ENCODE peak calls at places on chromosomes 5 and 9, in five cellular contexts. One of them, this sample, is unnamed.

GRCh38 chr5:8094304-8094703 is 225.4 kb downstream of the MTRR start:
- DNase-seq in ovary: no peak
- DNase-seq in NCI-H1436: no peak
- DNase-seq in natural killer cell: no peak
- DNase-seq in progenitor cell of endocrine pancreas: no peak
- DNase-seq in this sample: no peak

GRCh38 chr5:132026516-132027008 is 15.1 kb upstream of the ACSL6 start:
- DNase-seq in ovary: no peak
- DNase-seq in NCI-H1436: no peak
- DNase-seq in natural killer cell: peak; percentile 53
- DNase-seq in progenitor cell of endocrine pancreas: no peak
- DNase-seq in this sample: no peak

GRCh38 chr9:98836206-98836605 is 28.7 kb downstream of the GALNT12 start:
- DNase-seq in ovary: no peak
- DNase-seq in NCI-H1436: no peak
- DNase-seq in natural killer cell: no peak
- DNase-seq in progenitor cell of endocrine pancreas: no peak
- DNase-seq in this sample: no peak

GRCh38 chr9:13769641-13770040 is 490.1 kb upstream of the MPDZ start:
- DNase-seq in ovary: no peak
- DNase-seq in NCI-H1436: no peak
- DNase-seq in natural killer cell: no peak
- DNase-seq in progenitor cell of endocrine pancreas: no peak
- DNase-seq in this sample: no peak

GRCh38 chr5:116442095-116442534 is 132.5 kb downstream of the SEMA6A start:
- DNase-seq in ovary: no peak
- DNase-seq in NCI-H1436: no peak
- DNase-seq in natural killer cell: no peak
- DNase-seq in progenitor cell of endocrine pancreas: no peak
- DNase-seq in this sample: no peak

GRCh38 chr9:78261403-78262001 is 25.6 kb downstream of the CEP78 start:
- DNase-seq in ovary: no peak
- DNase-seq in NCI-H1436: no peak
- DNase-seq in natural killer cell: no peak
- DNase-seq in progenitor cell of endocrine pancreas: no peak
- DNase-seq in this sample: peak; percentile 47

GRCh38 chr5:68215888-68216736 is 556 bp downstream of the PIK3R1 start:
- DNase-seq in ovary: peak; percentile 54
- DNase-seq in NCI-H1436: peak; percentile 34
- DNase-seq in natural killer cell: peak; percentile 60
- DNase-seq in progenitor cell of endocrine pancreas: peak; percentile 37
- DNase-seq in this sample: peak; percentile 33

GRCh38 chr5:178375348-178375747 is 142.7 kb upstream of the PHYKPL start:
- DNase-seq in ovary: no peak
- DNase-seq in NCI-H1436: no peak
- DNase-seq in natural killer cell: no peak
- DNase-seq in progenitor cell of endocrine pancreas: no peak
- DNase-seq in this sample: no peak

GRCh38 chr5:74013222-74013621 is 387.2 kb downstream of the ARHGEF28 start:
- DNase-seq in ovary: no peak
- DNase-seq in NCI-H1436: peak; percentile 35
- DNase-seq in natural killer cell: no peak
- DNase-seq in progenitor cell of endocrine pancreas: no peak
- DNase-seq in this sample: no peak

GRCh38 chr5:65072836-65073620 is 304.3 kb downstream of the CWC27 start:
- DNase-seq in ovary: no peak
- DNase-seq in NCI-H1436: no peak
- DNase-seq in natural killer cell: no peak
- DNase-seq in progenitor cell of endocrine pancreas: no peak
- DNase-seq in this sample: peak; percentile 5

GRCh38 chr9:35611230-35611797 is 6.3 kb downstream of the TESK1 start:
- DNase-seq in ovary: peak; percentile 51
- DNase-seq in NCI-H1436: peak; percentile 9
- DNase-seq in natural killer cell: peak; percentile 39
- DNase-seq in progenitor cell of endocrine pancreas: no peak
- DNase-seq in this sample: no peak

GRCh38 chr5:16894236-16895057 is 41.6 kb downstream of the MYO10 start:
- DNase-seq in ovary: no peak
- DNase-seq in NCI-H1436: no peak
- DNase-seq in natural killer cell: no peak
- DNase-seq in progenitor cell of endocrine pancreas: no peak
- DNase-seq in this sample: peak; percentile 97

GRCh38 chr5:135025730-135026644 is 8.0 kb downstream of the PITX1 start:
- DNase-seq in ovary: no peak
- DNase-seq in NCI-H1436: no peak
- DNase-seq in natural killer cell: no peak
- DNase-seq in progenitor cell of endocrine pancreas: no peak
- DNase-seq in this sample: no peak

GRCh38 chr9:95003694-95004451 is 277.4 kb downstream of the AOPEP start:
- DNase-seq in ovary: peak; percentile 73
- DNase-seq in NCI-H1436: no peak
- DNase-seq in natural killer cell: no peak
- DNase-seq in progenitor cell of endocrine pancreas: no peak
- DNase-seq in this sample: no peak

GRCh38 chr5:108801301-108801700 is 53.6 kb downstream of the FER start:
- DNase-seq in ovary: no peak
- DNase-seq in NCI-H1436: no peak
- DNase-seq in natural killer cell: no peak
- DNase-seq in progenitor cell of endocrine pancreas: no peak
- DNase-seq in this sample: no peak

GRCh38 chr5:159337291-159337974 is 7.1 kb upstream of the IL12B start:
- DNase-seq in ovary: no peak
- DNase-seq in NCI-H1436: no peak
- DNase-seq in natural killer cell: no peak
- DNase-seq in progenitor cell of endocrine pancreas: no peak
- DNase-seq in this sample: no peak

GRCh38 chr5:135186662-135187522 is 152.9 kb upstream of the PITX1 start:
- DNase-seq in ovary: no peak
- DNase-seq in NCI-H1436: no peak
- DNase-seq in natural killer cell: no peak
- DNase-seq in progenitor cell of endocrine pancreas: no peak
- DNase-seq in this sample: no peak

GRCh38 chr9:36911037-36911436 is 123.0 kb downstream of the PAX5 start:
- DNase-seq in ovary: no peak
- DNase-seq in NCI-H1436: no peak
- DNase-seq in natural killer cell: no peak
- DNase-seq in progenitor cell of endocrine pancreas: no peak
- DNase-seq in this sample: no peak

GRCh38 chr9:126754436-126755324 is 50.2 kb upstream of the ZBTB43 start:
- DNase-seq in ovary: no peak
- DNase-seq in NCI-H1436: no peak
- DNase-seq in natural killer cell: no peak
- DNase-seq in progenitor cell of endocrine pancreas: no peak
- DNase-seq in this sample: no peak

GRCh38 chr5:38968665-38969064 is 105.5 kb downstream of the RICTOR start:
- DNase-seq in ovary: no peak
- DNase-seq in NCI-H1436: no peak
- DNase-seq in natural killer cell: no peak
- DNase-seq in progenitor cell of endocrine pancreas: no peak
- DNase-seq in this sample: no peak

GRCh38 chr9:114000671-114001409 is 77.3 kb downstream of the AMBP start:
- DNase-seq in ovary: peak; percentile 4
- DNase-seq in NCI-H1436: no peak
- DNase-seq in natural killer cell: peak; percentile 9
- DNase-seq in progenitor cell of endocrine pancreas: peak; percentile 5
- DNase-seq in this sample: no peak

GRCh38 chr5:74185599-74185998 is 454.9 kb downstream of the ENC1 start:
- DNase-seq in ovary: no peak
- DNase-seq in NCI-H1436: no peak
- DNase-seq in natural killer cell: no peak
- DNase-seq in progenitor cell of endocrine pancreas: no peak
- DNase-seq in this sample: no peak

GRCh38 chr9:7368410-7369292 is 430.9 kb downstream of the DMAC1 start:
- DNase-seq in ovary: no peak
- DNase-seq in NCI-H1436: no peak
- DNase-seq in natural killer cell: no peak
- DNase-seq in progenitor cell of endocrine pancreas: no peak
- DNase-seq in this sample: no peak

GRCh38 chr5:151213803-151214613 is 9.9 kb downstream of the CCDC69 start:
- DNase-seq in ovary: peak; percentile 79
- DNase-seq in NCI-H1436: no peak
- DNase-seq in natural killer cell: peak; percentile 77
- DNase-seq in progenitor cell of endocrine pancreas: no peak
- DNase-seq in this sample: no peak

GRCh38 chr9:105500108-105500766 is 52.4 kb downstream of the FSD1L start:
- DNase-seq in ovary: no peak
- DNase-seq in NCI-H1436: no peak
- DNase-seq in natural killer cell: no peak
- DNase-seq in progenitor cell of endocrine pancreas: no peak
- DNase-seq in this sample: no peak

GRCh38 chr5:120527251-120527650 is 63.2 kb downstream of the PRR16 start:
- DNase-seq in ovary: no peak
- DNase-seq in NCI-H1436: no peak
- DNase-seq in natural killer cell: no peak
- DNase-seq in progenitor cell of endocrine pancreas: no peak
- DNase-seq in this sample: no peak

GRCh38 chr9:97367729-97368128 is 44.2 kb upstream of the TDRD7 start:
- DNase-seq in ovary: no peak
- DNase-seq in NCI-H1436: no peak
- DNase-seq in natural killer cell: no peak
- DNase-seq in progenitor cell of endocrine pancreas: no peak
- DNase-seq in this sample: no peak

GRCh38 chr5:123950701-123951100 is 438.7 kb downstream of the CSNK1G3 start:
- DNase-seq in ovary: no peak
- DNase-seq in NCI-H1436: no peak
- DNase-seq in natural killer cell: no peak
- DNase-seq in progenitor cell of endocrine pancreas: no peak
- DNase-seq in this sample: no peak

GRCh38 chr9:764105-764524 is 77.4 kb upstream of the DMRT1 start:
- DNase-seq in ovary: peak; percentile 71
- DNase-seq in NCI-H1436: peak; percentile 61
- DNase-seq in natural killer cell: no peak
- DNase-seq in progenitor cell of endocrine pancreas: peak; percentile 40
- DNase-seq in this sample: peak; percentile 63

GRCh38 chr5:32233696-32234447 is 59.8 kb upstream of the GOLPH3 start:
- DNase-seq in ovary: peak; percentile 56
- DNase-seq in NCI-H1436: no peak
- DNase-seq in natural killer cell: no peak
- DNase-seq in progenitor cell of endocrine pancreas: no peak
- DNase-seq in this sample: no peak

GRCh38 chr9:114499528-114499927 is 5.7 kb downstream of the WHRN start:
- DNase-seq in ovary: no peak
- DNase-seq in NCI-H1436: no peak
- DNase-seq in natural killer cell: no peak
- DNase-seq in progenitor cell of endocrine pancreas: no peak
- DNase-seq in this sample: no peak

GRCh38 chr9:107141967-107142366 is 141.1 kb upstream of the RAD23B start:
- DNase-seq in ovary: no peak
- DNase-seq in NCI-H1436: no peak
- DNase-seq in natural killer cell: no peak
- DNase-seq in progenitor cell of endocrine pancreas: no peak
- DNase-seq in this sample: no peak

GRCh38 chr9:136779808-136780207 is 11.3 kb upstream of the TMEM141 start:
- DNase-seq in ovary: no peak
- DNase-seq in NCI-H1436: no peak
- DNase-seq in natural killer cell: no peak
- DNase-seq in progenitor cell of endocrine pancreas: no peak
- DNase-seq in this sample: no peak

GRCh38 chr9:93865245-93865644 is 89.9 kb downstream of the BARX1 start:
- DNase-seq in ovary: no peak
- DNase-seq in NCI-H1436: no peak
- DNase-seq in natural killer cell: no peak
- DNase-seq in progenitor cell of endocrine pancreas: no peak
- DNase-seq in this sample: no peak

GRCh38 chr9:89655990-89656657 is 51.3 kb downstream of the GADD45G start:
- DNase-seq in ovary: peak; percentile 80
- DNase-seq in NCI-H1436: no peak
- DNase-seq in natural killer cell: no peak
- DNase-seq in progenitor cell of endocrine pancreas: no peak
- DNase-seq in this sample: no peak

GRCh38 chr5:128613111-128613510 is 75.1 kb upstream of the FBN2 start:
- DNase-seq in ovary: no peak
- DNase-seq in NCI-H1436: no peak
- DNase-seq in natural killer cell: no peak
- DNase-seq in progenitor cell of endocrine pancreas: no peak
- DNase-seq in this sample: no peak

GRCh38 chr5:73944581-73944980 is 318.6 kb downstream of the ARHGEF28 start:
- DNase-seq in ovary: no peak
- DNase-seq in NCI-H1436: no peak
- DNase-seq in natural killer cell: no peak
- DNase-seq in progenitor cell of endocrine pancreas: no peak
- DNase-seq in this sample: no peak